ENCODE peak calls at places on chromosome 3, in four cellular contexts. U is adrenal gland, K is HCT116, F is A673. S is an unnamed sample.
A peak's percentile ranks its signal among the peaks of the same experiment; 100 is the strongest.

GRCh38 chr3:169118666-169119370 is 544.7 kb downstream of the MECOM start:
- DNase-seq in K (no peak), U (no peak), F (peak; percentile 6), S (no peak)

GRCh38 chr3:138082085-138082991 is 33.1 kb downstream of the DZIP1L start:
- DNase-seq in U (no peak), K (peak; percentile 42), F (peak; percentile 35), S (no peak)

GRCh38 chr3:30623375-30623774 is 17.0 kb downstream of the TGFBR2 start:
- DNase-seq in U (no peak), F (no peak), K (no peak), S (no peak)

GRCh38 chr3:94115482-94115881 is 52.6 kb downstream of the NSUN3 start:
- DNase-seq in K (peak; percentile 3), F (peak; percentile 73), U (no peak), S (no peak)

GRCh38 chr3:195100903-195101591 is 169.9 kb downstream of the XXYLT1 start:
- DNase-seq in K (no peak), F (peak; percentile 89), U (peak; percentile 35), S (peak; percentile 68)

GRCh38 chr3:13650210-13651056 is 101.5 kb downstream of the FBLN2 start:
- DNase-seq in U (peak; percentile 69), K (peak; percentile 59), F (peak; percentile 70), S (peak; percentile 91)

GRCh38 chr3:113035387-113035982 is 44.7 kb downstream of the GTPBP8 start:
- DNase-seq in F (peak; percentile 72), K (peak; percentile 50), U (peak; percentile 20), S (peak; percentile 58)

GRCh38 chr3:11774296-11774877 is 72.3 kb downstream of the TAMM41 start:
- DNase-seq in F (peak; percentile 35), K (peak; percentile 45), U (peak; percentile 45), S (peak; percentile 38)

GRCh38 chr3:45964139-45964538 is 20.9 kb downstream of the CXCR6 start:
- DNase-seq in K (no peak), F (no peak), U (no peak), S (peak; percentile 64)

GRCh38 chr3:104257486-104257885 is 1109.2 kb upstream of the ALCAM start:
- DNase-seq in U (no peak), K (no peak), F (no peak), S (no peak)

GRCh38 chr3:128011140-128011539 is 41.1 kb upstream of the SEC61A1 start:
- DNase-seq in U (peak; percentile 30), K (peak; percentile 61), F (peak; percentile 65), S (no peak)

GRCh38 chr3:23665741-23666140 is 140.0 kb upstream of the UBE2E1 start:
- DNase-seq in F (no peak), U (no peak), K (no peak), S (no peak)

GRCh38 chr3:126157083-126157768 is 23.2 kb downstream of the ALDH1L1 start:
- DNase-seq in F (no peak), K (no peak), U (no peak), S (peak; percentile 21)

GRCh38 chr3:153245661-153246060 is 83.6 kb downstream of the RAP2B start:
- DNase-seq in U (no peak), F (no peak), K (no peak), S (no peak)

GRCh38 chr3:66162766-66163165 is 58.0 kb upstream of the SLC25A26 start:
- DNase-seq in F (no peak), U (no peak), K (no peak), S (no peak)

DNA sequence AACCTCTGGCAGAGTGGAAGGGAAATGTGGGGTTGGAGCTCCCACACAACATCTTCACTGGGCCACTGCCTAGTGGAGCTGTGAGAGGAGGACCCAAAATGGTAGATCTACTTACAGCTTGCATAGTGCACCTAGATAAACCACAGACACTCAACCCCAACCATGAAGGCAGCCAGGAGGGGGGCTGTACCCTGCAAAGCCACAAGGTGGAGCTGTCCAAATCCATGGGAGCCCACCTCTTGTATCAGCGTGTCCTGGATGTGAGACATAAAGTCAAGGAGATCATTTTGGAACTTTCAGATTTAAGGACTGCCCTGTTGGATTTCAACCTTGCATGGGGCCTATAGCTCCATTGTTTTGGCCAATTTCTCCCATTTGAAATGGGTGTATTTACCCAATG is 20.9 kb downstream of the TP63 start:
- DNase-seq in K (peak; percentile 21), U (no peak), F (no peak), S (no peak)
- TF ChIP-seq CTCF in K (peak; percentile 74), U (no peak), F (peak; percentile 46), S (peak; percentile 15)

GRCh38 chr3:120623719-120624093 is 27.6 kb downstream of the NDUFB4 start:
- DNase-seq in F (no peak), U (no peak), K (no peak), S (no peak)

GRCh38 chr3:120622457-120622856 is 26.3 kb downstream of the NDUFB4 start:
- DNase-seq in U (no peak), F (no peak), K (no peak), S (no peak)

GRCh38 chr3:120625199-120625598 is 29.1 kb downstream of the NDUFB4 start:
- DNase-seq in K (no peak), U (no peak), F (no peak), S (no peak)

GRCh38 chr3:120622870-120623718 is 27.0 kb downstream of the NDUFB4 start:
- DNase-seq in F (peak; percentile 25), K (peak; percentile 93), U (no peak), S (no peak)
- TF ChIP-seq CTCF in F (no peak), K (peak; percentile 70), U (peak; percentile 25), S (no peak)

GRCh38 chr3:37812497-37812896 is 49.2 kb upstream of the CTDSPL start:
- DNase-seq in K (no peak), F (no peak), U (no peak), S (no peak)

GRCh38 chr3:37813403-37813802 is 48.3 kb upstream of the CTDSPL start:
- DNase-seq in F (no peak), U (no peak), K (no peak), S (peak; percentile 55)

GRCh38 chr3:37816271-37816670 is 45.4 kb upstream of the CTDSPL start:
- DNase-seq in F (no peak), K (no peak), U (no peak), S (no peak)

GRCh38 chr3:37811625-37812356 is 49.9 kb upstream of the CTDSPL start:
- DNase-seq in F (no peak), U (no peak), K (no peak), S (no peak)

DNA sequence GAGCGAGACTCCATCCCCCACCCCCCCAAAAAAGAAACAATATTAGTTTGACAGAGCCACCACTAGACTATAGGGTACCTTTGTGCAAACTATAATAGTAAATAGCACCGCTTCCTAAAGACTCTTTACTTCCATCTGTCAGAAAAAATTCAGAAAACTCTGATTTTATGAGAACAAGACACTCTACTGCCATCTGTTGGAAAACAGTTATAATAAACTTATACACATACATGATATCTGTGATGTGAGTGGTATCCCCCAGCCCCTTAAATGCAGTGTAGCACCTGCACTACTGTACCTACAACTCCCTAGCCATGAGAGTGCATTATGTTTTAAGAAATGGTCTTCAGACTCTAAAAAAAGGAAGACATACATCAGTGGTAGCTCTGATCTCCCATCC is 47.1 kb upstream of the CTDSPL start:
- DNase-seq in F (peak; percentile 15), K (no peak), U (no peak), S (peak; percentile 39)
- TF ChIP-seq CTCF in F (peak; percentile 41), K (peak; percentile 55), U (peak; percentile 24), S (peak; percentile 27)

GRCh38 chr3:123803521-123803920 is 80.6 kb downstream of the MYLK start:
- DNase-seq in F (no peak), K (no peak), U (no peak), S (no peak)
- TF ChIP-seq CTCF in F (no peak), K (no peak), U (no peak), S (no peak)

GRCh38 chr3:134480546-134480945 is 5.2 kb downstream of the ANAPC13 start:
- DNase-seq in K (no peak), U (no peak), F (no peak), S (no peak)
- TF ChIP-seq CTCF in K (no peak), U (no peak), F (no peak), S (no peak)

GRCh38 chr3:16069149-16069922 is 105.1 kb upstream of the GALNT15 start:
- DNase-seq in U (no peak), K (no peak), F (peak; percentile 46), S (no peak)
- TF ChIP-seq CTCF in U (no peak), K (no peak), F (no peak), S (no peak)

DNA sequence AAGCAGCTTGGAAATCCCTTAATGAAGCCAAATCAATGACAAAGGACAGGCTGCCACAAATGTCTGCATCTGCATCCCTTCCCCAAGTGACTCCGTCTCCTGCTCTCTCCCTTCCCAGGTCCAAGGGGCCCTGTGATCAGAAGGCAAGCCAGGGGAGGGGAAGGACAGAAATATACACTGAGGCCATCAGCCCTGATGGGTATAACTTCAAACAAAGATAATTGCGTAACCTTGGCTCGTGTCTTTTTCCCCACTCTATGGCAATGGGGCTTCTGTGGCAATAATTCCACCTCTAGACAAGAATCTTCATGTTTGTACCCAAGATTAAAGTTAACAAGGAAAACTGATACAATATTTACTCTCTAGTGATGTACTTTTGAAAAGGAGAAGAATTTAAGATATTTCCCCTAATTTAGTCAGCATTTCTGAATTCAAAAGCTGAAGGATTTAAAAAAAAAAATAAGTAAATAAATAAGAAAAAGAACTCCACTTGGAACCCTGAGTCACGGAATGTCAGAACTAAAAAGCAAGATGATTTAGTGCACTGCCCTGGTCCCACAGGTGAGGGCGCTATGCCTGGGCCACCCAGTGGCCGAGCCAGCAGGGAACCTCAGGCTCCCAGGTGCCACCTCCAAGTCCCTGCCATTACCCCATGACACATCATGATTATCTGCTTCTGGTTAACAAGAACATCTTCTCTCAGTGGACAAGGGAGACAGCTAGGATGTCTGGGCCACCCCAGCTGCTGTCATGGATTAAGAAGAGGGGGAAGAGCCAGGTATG is 154.5 kb downstream of the STT3B start:
- DNase-seq in F (no peak), K (no peak), U (no peak), S (no peak)
- TF ChIP-seq CTCF in F (peak; percentile 27), K (peak; percentile 49), U (no peak), S (peak; percentile 8)

S was measured in GM13976.